ENCODE peak calls at places on chromosome 9, in four cellular contexts. One of them, this sample, is unnamed.

GRCh38 chr9:27528886-27529315 is 713 bp downstream of the MOB3B start:
- DNase-seq in stimulated activated CD4-positive, alpha-beta T cell treated with anti-CD3 and anti-CD28 coated beads, Interleukin-12 subunit alpha, Interleukin-12 subunit beta, amount 100 ng/mL, for 4 hours: peak; percentile 38
- DNase-seq in stomach: peak; percentile 52
- DNase-seq in AG08396: peak; percentile 23
- DNase-seq in this sample: peak; percentile 44

GRCh38 chr9:128927731-128928411 is 7.1 kb downstream of the PHYHD1 start:
- DNase-seq in stomach: peak; percentile 67
- DNase-seq in AG08396: peak; percentile 65
- DNase-seq in stimulated activated CD4-positive, alpha-beta T cell treated with anti-CD3 and anti-CD28 coated beads, Interleukin-12 subunit alpha, Interleukin-12 subunit beta, amount 100 ng/mL, for 4 hours: peak; percentile 46
- DNase-seq in this sample: peak; percentile 63

GRCh38 chr9:3659647-3660046 is 133.8 kb upstream of the RFX3 start:
- DNase-seq in stimulated activated CD4-positive, alpha-beta T cell treated with anti-CD3 and anti-CD28 coated beads, Interleukin-12 subunit alpha, Interleukin-12 subunit beta, amount 100 ng/mL, for 4 hours: no peak
- DNase-seq in stomach: no peak
- DNase-seq in AG08396: no peak
- DNase-seq in this sample: no peak

GRCh38 chr9:124285903-124286291 is 28.1 kb downstream of the NEK6 start:
- DNase-seq in stimulated activated CD4-positive, alpha-beta T cell treated with anti-CD3 and anti-CD28 coated beads, Interleukin-12 subunit alpha, Interleukin-12 subunit beta, amount 100 ng/mL, for 4 hours: peak; percentile 42
- DNase-seq in stomach: peak; percentile 56
- DNase-seq in AG08396: peak; percentile 88
- DNase-seq in this sample: peak; percentile 61

GRCh38 chr9:81661339-81661738 is 28.0 kb downstream of the TLE1 start:
- DNase-seq in AG08396: no peak
- DNase-seq in stomach: no peak
- DNase-seq in stimulated activated CD4-positive, alpha-beta T cell treated with anti-CD3 and anti-CD28 coated beads, Interleukin-12 subunit alpha, Interleukin-12 subunit beta, amount 100 ng/mL, for 4 hours: no peak
- DNase-seq in this sample: no peak

GRCh38 chr9:101417389-101417788 is 18.2 kb downstream of the ALDOB start:
- DNase-seq in stomach: no peak
- DNase-seq in stimulated activated CD4-positive, alpha-beta T cell treated with anti-CD3 and anti-CD28 coated beads, Interleukin-12 subunit alpha, Interleukin-12 subunit beta, amount 100 ng/mL, for 4 hours: no peak
- DNase-seq in AG08396: no peak
- DNase-seq in this sample: no peak

GRCh38 chr9:130626249-130626982 is 38.0 kb upstream of the PRDM12 start:
- DNase-seq in stomach: no peak
- DNase-seq in stimulated activated CD4-positive, alpha-beta T cell treated with anti-CD3 and anti-CD28 coated beads, Interleukin-12 subunit alpha, Interleukin-12 subunit beta, amount 100 ng/mL, for 4 hours: no peak
- DNase-seq in AG08396: peak; percentile 48
- DNase-seq in this sample: no peak

GRCh38 chr9:129962889-129963703 is 79.9 kb downstream of the FNBP1 start:
- DNase-seq in stimulated activated CD4-positive, alpha-beta T cell treated with anti-CD3 and anti-CD28 coated beads, Interleukin-12 subunit alpha, Interleukin-12 subunit beta, amount 100 ng/mL, for 4 hours: peak; percentile 51
- DNase-seq in AG08396: peak; percentile 26
- DNase-seq in stomach: peak; percentile 55
- DNase-seq in this sample: peak; percentile 38

GRCh38 chr9:78860806-78861475 is 564.0 kb downstream of the PSAT1 start:
- DNase-seq in stomach: no peak
- DNase-seq in AG08396: no peak
- DNase-seq in stimulated activated CD4-positive, alpha-beta T cell treated with anti-CD3 and anti-CD28 coated beads, Interleukin-12 subunit alpha, Interleukin-12 subunit beta, amount 100 ng/mL, for 4 hours: no peak
- DNase-seq in this sample: no peak

GRCh38 chr9:27209034-27209433 is 87.9 kb downstream of the EQTN start:
- DNase-seq in stomach: no peak
- DNase-seq in AG08396: no peak
- DNase-seq in stimulated activated CD4-positive, alpha-beta T cell treated with anti-CD3 and anti-CD28 coated beads, Interleukin-12 subunit alpha, Interleukin-12 subunit beta, amount 100 ng/mL, for 4 hours: no peak
- DNase-seq in this sample: no peak

GRCh38 chr9:99489043-99489378 is 266.9 kb downstream of the SEC61B start:
- DNase-seq in stimulated activated CD4-positive, alpha-beta T cell treated with anti-CD3 and anti-CD28 coated beads, Interleukin-12 subunit alpha, Interleukin-12 subunit beta, amount 100 ng/mL, for 4 hours: no peak
- DNase-seq in AG08396: peak; percentile 65
- DNase-seq in stomach: no peak
- DNase-seq in this sample: no peak

GRCh38 chr9:94289691-94290090 is 30.6 kb downstream of the ZNF169 start:
- DNase-seq in AG08396: peak; percentile 29
- DNase-seq in stomach: no peak
- DNase-seq in stimulated activated CD4-positive, alpha-beta T cell treated with anti-CD3 and anti-CD28 coated beads, Interleukin-12 subunit alpha, Interleukin-12 subunit beta, amount 100 ng/mL, for 4 hours: no peak
- DNase-seq in this sample: no peak